ENCODE peak calls at places on chromosomes 5 and 9, in eight cellular contexts. W is heart left ventricle, R is cardiac fibroblast, B is coronary artery, D is AG04450, C is mammary epithelial cell, A is SJSA1, L is PC-9. S is an unnamed sample.
A peak's percentile ranks its signal among the peaks of the same experiment; 100 is the strongest.

GRCh38 chr9:125826850-125827249 is 79.7 kb downstream of the PBX3 start:
- DNase-seq in C (no peak), A (no peak), L (no peak), W (no peak), R (no peak), B (no peak), D (no peak), S (no peak)

GRCh38 chr5:132411382-132411925 is 41.9 kb downstream of the SLC22A5 start:
- DNase-seq in B (peak; percentile 77), D (no peak), L (peak; percentile 87), W (no peak), R (no peak), C (no peak), A (no peak), S (no peak)

GRCh38 chr9:94967481-94967880 is 241.0 kb downstream of the AOPEP start:
- DNase-seq in R (no peak), D (no peak), W (no peak), C (no peak), L (no peak), A (no peak), B (no peak), S (no peak)

GRCh38 chr5:177006265-177006972 is at the start of gene UIMC1:
- DNase-seq in D (peak; percentile 78), C (peak; percentile 94), W (peak; percentile 96), R (peak; percentile 94), A (peak; percentile 95), B (peak; percentile 90), L (peak; percentile 80), S (peak; percentile 92)

GRCh38 chr5:154198611-154199230 is 8.2 kb downstream of the GALNT10 start:
- DNase-seq in W (no peak), D (peak; percentile 58), A (peak; percentile 90), C (peak; percentile 70), L (peak; percentile 87), R (peak; percentile 91), B (no peak), S (no peak)

GRCh38 chr5:131952286-131952857 is 6.9 kb upstream of the MEIKIN start:
- DNase-seq in W (no peak), L (no peak), B (no peak), D (no peak), A (no peak), R (peak; percentile 8), C (no peak), S (no peak)

GRCh38 chr5:115375922-115376321 is 79.5 kb upstream of the CCDC112 start:
- DNase-seq in B (no peak), R (peak; percentile 52), W (peak; percentile 29), L (no peak), D (no peak), C (no peak), A (no peak), S (peak; percentile 31)

GRCh38 chr5:139650689-139651501 is 2.7 kb downstream of the CXXC5 start:
- DNase-seq in B (no peak), R (no peak), D (no peak), C (no peak), L (peak; percentile 65), W (peak; percentile 70), A (no peak), S (peak; percentile 90)

GRCh38 chr9:119375892-119376291 is 6.7 kb upstream of the BRINP1 start:
- DNase-seq in W (no peak), A (no peak), R (peak; percentile 17), C (peak; percentile 33), B (no peak), L (no peak), D (no peak), S (peak; percentile 49)

GRCh38 chr5:132086277-132086794 is 12.7 kb downstream of the CSF2 start:
- DNase-seq in L (peak; percentile 59), D (peak; percentile 83), A (peak; percentile 95), B (no peak), R (peak; percentile 98), C (peak; percentile 94), W (peak; percentile 83), S (peak; percentile 92)

GRCh38 chr9:88534456-88535225 is at the start of gene NXNL2:
- DNase-seq in R (peak; percentile 84), D (no peak), A (peak; percentile 87), B (peak; percentile 91), L (peak; percentile 55), W (peak; percentile 87), C (peak; percentile 56), S (no peak)

DNA sequence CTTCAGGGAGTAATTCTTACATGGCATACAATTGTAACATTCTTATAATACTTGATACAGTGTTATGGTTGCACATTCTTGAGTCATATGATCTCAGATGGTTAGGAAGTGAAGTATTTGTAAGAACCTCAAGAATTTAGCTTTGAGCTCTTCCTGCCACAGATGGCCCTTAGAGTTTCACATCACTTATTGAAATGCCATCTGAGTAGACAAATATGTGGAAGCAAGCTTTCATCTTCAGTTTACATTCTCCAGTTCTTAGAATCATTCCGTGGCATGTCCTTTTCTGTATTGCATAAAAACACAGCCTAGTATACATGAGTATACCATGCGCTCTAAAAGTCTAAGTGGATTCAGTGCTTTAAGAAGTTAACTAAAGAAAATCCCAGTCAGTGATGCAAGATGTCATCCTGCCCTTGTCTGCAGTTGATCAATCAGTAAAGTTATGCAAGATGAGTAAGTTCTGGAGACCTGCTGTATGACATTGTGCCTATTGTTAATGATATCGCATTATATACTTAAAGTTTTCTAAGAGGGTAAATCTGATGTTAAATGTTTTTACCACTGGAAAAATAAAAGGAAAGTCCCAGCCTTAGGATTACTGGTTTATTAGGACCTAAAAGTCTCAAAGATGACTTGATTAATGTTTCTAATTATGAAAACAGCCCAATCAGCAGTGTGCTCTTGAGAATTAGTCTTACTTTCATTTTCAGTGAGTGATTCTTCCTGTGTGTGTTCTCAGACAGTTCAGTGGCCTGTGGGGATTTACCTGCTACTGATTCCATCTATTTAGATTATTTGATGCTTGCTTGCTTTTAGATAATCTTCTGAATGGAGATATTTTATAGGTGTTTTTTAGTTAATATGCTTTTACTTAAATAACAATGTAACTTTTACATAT is 29.4 kb downstream of the RHOBTB3 start:
- DNase-seq in L (peak; percentile 69), W (no peak), B (no peak), R (peak; percentile 98), D (peak; percentile 96), A (peak; percentile 66), C (peak; percentile 65), S (peak; percentile 67)
- H3K4me3 ChIP-seq in L (no peak overlapping the region), W (peak overlapping the region; percentile 16), B (peak overlapping the region; percentile 55), R (peak overlapping the region; percentile 11), D (peak overlapping the region; percentile 17), A (peak overlapping the region; percentile 26), C (peak overlapping the region; percentile 23), S (no peak overlapping the region)

GRCh38 chr5:133938932-133939331 is 29.5 kb downstream of the C5orf15 start:
- DNase-seq in C (no peak), D (no peak), A (no peak), B (no peak), L (peak; percentile 98), R (no peak), W (no peak), S (no peak)
- H3K4me3 ChIP-seq in C (no peak overlapping the region), D (no peak overlapping the region), A (no peak overlapping the region), B (no peak overlapping the region), L (peak overlapping the region; percentile 8), R (no peak overlapping the region), W (no peak overlapping the region), S (no peak overlapping the region)

DNA sequence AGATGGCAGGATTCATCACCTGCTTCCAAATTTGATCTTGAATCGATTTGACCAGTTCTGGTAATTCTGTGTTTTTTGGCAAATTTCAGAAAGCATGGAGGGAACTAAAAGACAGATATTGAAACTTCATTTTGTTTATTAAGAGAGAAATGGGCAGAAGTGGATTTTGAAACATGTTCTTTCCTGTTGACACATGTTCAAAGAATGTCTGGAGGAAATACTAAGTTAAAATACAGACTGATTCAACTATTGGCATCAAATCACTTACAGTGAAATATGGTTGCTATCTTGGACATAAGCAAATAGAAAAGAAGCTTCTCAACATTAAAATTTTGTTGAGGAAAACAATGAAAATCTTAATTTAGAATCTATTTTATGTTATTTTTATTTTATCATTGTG is 19.3 kb upstream of the GZMK start:
- DNase-seq in W (no peak), R (peak; percentile 84), C (peak; percentile 23), L (no peak), A (no peak), D (no peak), B (no peak), S (no peak)
- H3K4me3 ChIP-seq in W (no peak overlapping the region), R (no peak overlapping the region), C (no peak overlapping the region), L (no peak overlapping the region), A (no peak overlapping the region), D (no peak overlapping the region), B (no peak overlapping the region), S (no peak overlapping the region)

DNA sequence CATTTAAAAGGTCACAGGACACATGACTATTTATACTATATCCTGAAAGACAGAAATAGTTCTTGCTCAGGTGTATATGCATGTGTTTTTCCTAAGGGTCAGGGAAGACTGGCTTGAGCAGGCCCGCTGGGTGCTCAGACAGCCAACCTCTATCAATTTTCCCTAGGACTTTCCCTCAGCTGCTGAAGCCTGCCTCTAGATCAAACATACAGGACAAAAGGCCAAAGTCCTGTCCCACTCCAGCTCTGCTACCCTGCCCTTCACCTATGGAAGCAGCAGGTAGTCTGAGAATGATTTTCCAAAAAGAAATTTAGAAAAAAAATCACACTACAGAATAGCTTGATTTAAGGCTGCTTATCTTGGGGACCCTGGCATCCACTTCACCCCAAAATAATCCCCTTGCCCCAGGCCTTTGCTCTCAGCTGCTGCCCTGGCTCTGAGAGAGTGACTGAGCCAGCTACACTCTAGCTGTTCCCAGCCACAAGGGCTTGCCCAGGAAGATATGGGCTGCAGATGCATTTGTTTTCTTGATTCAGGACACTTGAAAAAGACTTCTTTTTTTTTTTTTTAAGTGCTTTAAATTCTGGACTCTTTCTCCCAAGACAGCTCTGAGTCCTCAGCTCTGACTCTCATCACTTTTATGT is 42.5 kb downstream of the KLHL3 start:
- DNase-seq in R (no peak), A (no peak), D (no peak), B (no peak), L (no peak), C (no peak), W (no peak), S (no peak)
- H3K4me3 ChIP-seq in R (no peak overlapping the region), A (no peak overlapping the region), D (no peak overlapping the region), B (no peak overlapping the region), L (no peak overlapping the region), C (no peak overlapping the region), W (no peak overlapping the region), S (no peak overlapping the region)

GRCh38 chr9:38065369-38066075 is 3.5 kb downstream of the SHB start:
- DNase-seq in W (no peak), L (no peak), A (no peak), C (no peak), R (no peak), B (no peak), D (no peak), S (no peak)
- H3K4me3 ChIP-seq in W (peak overlapping the region; percentile 100), L (peak overlapping the region; percentile 90), A (peak overlapping the region; percentile 96), C (no peak overlapping the region), R (peak overlapping the region; percentile 88), B (peak overlapping the region; percentile 84), D (peak overlapping the region; percentile 93), S (no peak overlapping the region)

GRCh38 chr9:133614056-133614455 is 4.9 kb upstream of the FAM163B start:
- DNase-seq in A (no peak), R (no peak), C (no peak), W (no peak), B (no peak), L (no peak), D (no peak), S (no peak)
- H3K4me3 ChIP-seq in A (no peak overlapping the region), R (no peak overlapping the region), C (no peak overlapping the region), W (no peak overlapping the region), B (no peak overlapping the region), L (no peak overlapping the region), D (no peak overlapping the region), S (no peak overlapping the region)

GRCh38 chr5:107661038-107661649 is 9.6 kb downstream of the EFNA5 start:
- DNase-seq in L (no peak), A (no peak), R (no peak), W (no peak), C (no peak), B (no peak), D (no peak), S (no peak)
- H3K4me3 ChIP-seq in L (no peak overlapping the region), A (no peak overlapping the region), R (no peak overlapping the region), W (no peak overlapping the region), C (no peak overlapping the region), B (no peak overlapping the region), D (no peak overlapping the region), S (no peak overlapping the region)

GRCh38 chr9:115382865-115383264 is 264.9 kb upstream of the TNC start:
- DNase-seq in W (no peak), R (no peak), A (no peak), L (no peak), C (no peak), D (no peak), B (no peak), S (no peak)
- H3K4me3 ChIP-seq in W (no peak overlapping the region), R (no peak overlapping the region), A (no peak overlapping the region), L (no peak overlapping the region), C (no peak overlapping the region), D (no peak overlapping the region), B (no peak overlapping the region), S (no peak overlapping the region)